ENCODE peak calls at places on chromosomes 5 and 9, in ten cellular contexts. E is choroid plexus epithelial cell; N is effector CD4-positive, alpha-beta T cell; Z is Peyer's patch; I is COR-L47; Q is stimulated activated CD4-positive, alpha-beta T cell treated with anti-CD3 and anti-CD28 coated beads, Interleukin-12 subunit alpha, Interleukin-12 subunit beta, amount 100 ng/mL, for 4 hours; W is AG09309; O is AG08396; S is NCI-H2029; R is Caco-2. H is an unnamed sample.
A peak's percentile ranks its signal among the peaks of the same experiment; 100 is the strongest.

GRCh38 chr5:82356808-82357671 is 78.9 kb upstream of the RPS23 start:
- DNase-seq in E (peak; percentile 93), N (peak; percentile 67), Z (peak; percentile 61), I (no peak), Q (peak; percentile 42), W (peak; percentile 76), O (peak; percentile 50), S (peak; percentile 36), R (no peak), H (peak; percentile 64)

GRCh38 chr9:72635197-72635596 is 113.8 kb downstream of the TMC1 start:
- DNase-seq in E (no peak), N (no peak), Z (no peak), I (no peak), Q (no peak), W (no peak), O (no peak), S (no peak), R (no peak), H (no peak)

GRCh38 chr9:614421-614820 is 227.1 kb upstream of the DMRT1 start:
- DNase-seq in E (no peak), N (no peak), Z (no peak), I (no peak), Q (no peak), W (no peak), O (no peak), S (no peak), R (no peak), H (no peak)

GRCh38 chr5:5344606-5345005 is 77.9 kb upstream of the ICE1 start:
- DNase-seq in E (no peak), N (no peak), Z (no peak), I (no peak), Q (no peak), W (no peak), O (no peak), S (no peak), R (no peak), H (no peak)

GRCh38 chr5:79069488-79070001 is at the start of the genes BHMT2 and DMGDH:
- DNase-seq in E (peak; percentile 77), N (no peak), Z (no peak), I (no peak), Q (no peak), W (no peak), O (peak; percentile 81), S (peak; percentile 30), R (no peak), H (peak; percentile 8)

GRCh38 chr5:127012933-127013332 is 17.4 kb downstream of the MARCHF3 start:
- DNase-seq in E (peak; percentile 74), N (no peak), Z (no peak), I (no peak), Q (no peak), W (no peak), O (peak; percentile 33), S (no peak), R (no peak), H (no peak)

GRCh38 chr5:95565280-95565920 is 10.5 kb downstream of the ARSK start:
- DNase-seq in E (peak; percentile 57), N (no peak), Z (no peak), I (no peak), Q (no peak), W (peak; percentile 17), O (peak; percentile 27), S (no peak), R (no peak), H (no peak)

GRCh38 chr5:77426670-77427069 is 65.4 kb downstream of the WDR41 start:
- DNase-seq in E (peak; percentile 58), N (no peak), Z (no peak), I (no peak), Q (no peak), W (no peak), O (peak; percentile 32), S (no peak), R (no peak), H (no peak)

GRCh38 chr5:143437666-143438273 is 34.3 kb upstream of the NR3C1 start:
- DNase-seq in E (peak; percentile 5), N (no peak), Z (no peak), I (no peak), Q (no peak), W (no peak), O (no peak), S (no peak), R (no peak), H (no peak)

GRCh38 chr9:2764371-2764770 is 47.1 kb downstream of the KCNV2 start:
- DNase-seq in E (peak; percentile 60), N (no peak), Z (no peak), I (no peak), Q (no peak), W (no peak), O (no peak), S (no peak), R (no peak), H (no peak)

GRCh38 chr9:111851536-111851935 is 45.1 kb upstream of the UGCG start:
- DNase-seq in E (peak; percentile 65), N (no peak), Z (no peak), I (no peak), Q (no peak), W (no peak), O (no peak), S (no peak), R (peak; percentile 82), H (no peak)

GRCh38 chr5:178123987-178124925 is 6.6 kb upstream of the RMND5B start:
- DNase-seq in E (no peak), N (no peak), Z (no peak), I (peak; percentile 18), Q (no peak), W (no peak), O (no peak), S (no peak), R (peak; percentile 82), H (peak; percentile 27)

GRCh38 chr9:33263131-33263935 is 1.2 kb downstream of the BAG1 start:
- DNase-seq in E (peak; percentile 29), N (no peak), Z (no peak), I (no peak), Q (no peak), W (no peak), O (peak; percentile 35), S (no peak), R (no peak), H (no peak)

GRCh38 chr5:108703313-108703712 is 44.4 kb upstream of the FER start:
- DNase-seq in E (no peak), N (no peak), Z (no peak), I (no peak), Q (no peak), W (no peak), O (no peak), S (no peak), R (no peak), H (no peak)

GRCh38 chr9:123990427-123990826 is 21.1 kb upstream of the LHX2 start:
- DNase-seq in E (no peak), N (no peak), Z (no peak), I (no peak), Q (no peak), W (no peak), O (no peak), S (no peak), R (no peak), H (no peak)

GRCh38 chr9:129460323-129461261 is 160.3 kb downstream of the C9orf50 start:
- DNase-seq in E (peak; percentile 100), N (peak; percentile 80), Z (peak; percentile 94), I (peak; percentile 93), Q (peak; percentile 82), W (peak; percentile 95), O (peak; percentile 99), S (peak; percentile 98), R (peak; percentile 98), H (peak; percentile 96)

GRCh38 chr5:150263801-150264621 is 25.6 kb downstream of the CAMK2A start:
- DNase-seq in E (peak; percentile 85), N (no peak), Z (no peak), I (no peak), Q (no peak), W (peak; percentile 67), O (peak; percentile 87), S (no peak), R (no peak), H (no peak)

GRCh38 chr5:36958612-36959011 is 82.0 kb downstream of the NIPBL start:
- DNase-seq in E (no peak), N (no peak), Z (no peak), I (no peak), Q (no peak), W (no peak), O (no peak), S (no peak), R (no peak), H (no peak)

GRCh38 chr9:126979461-126979860 is 64.9 kb downstream of the RALGPS1 start:
- DNase-seq in E (no peak), N (no peak), Z (no peak), I (peak; percentile 53), Q (no peak), W (no peak), O (no peak), S (no peak), R (no peak), H (no peak)

GRCh38 chr9:79166005-79166404 is 405.8 kb upstream of the TLE4 start:
- DNase-seq in E (peak; percentile 36), N (no peak), Z (no peak), I (no peak), Q (no peak), W (peak; percentile 39), O (no peak), S (no peak), R (no peak), H (no peak)

GRCh38 chr9:138048184-138048583 is 170.6 kb downstream of the CACNA1B start:
- DNase-seq in E (no peak), N (no peak), Z (no peak), I (no peak), Q (no peak), W (no peak), O (no peak), S (no peak), R (no peak), H (no peak)

GRCh38 chr5:142192296-142192695 is 83.7 kb downstream of the NDFIP1 start:
- DNase-seq in E (no peak), N (no peak), Z (no peak), I (no peak), Q (no peak), W (no peak), O (no peak), S (no peak), R (no peak), H (no peak)

GRCh38 chr5:160235731-160236130 is 6.4 kb downstream of the FABP6 start:
- DNase-seq in E (no peak), N (no peak), Z (no peak), I (no peak), Q (no peak), W (no peak), O (no peak), S (no peak), R (no peak), H (no peak)

GRCh38 chr9:89881431-89881830 is 276.6 kb downstream of the GADD45G start:
- DNase-seq in E (no peak), N (no peak), Z (no peak), I (no peak), Q (no peak), W (no peak), O (no peak), S (no peak), R (no peak), H (no peak)

GRCh38 chr5:5598547-5599113 is 176.2 kb downstream of the ICE1 start:
- DNase-seq in E (no peak), N (no peak), Z (no peak), I (no peak), Q (no peak), W (no peak), O (no peak), S (peak; percentile 31), R (no peak), H (no peak)